ENCODE peak calls at places on chromosomes 13 and 19, in eight cellular contexts. W is CD4-positive, alpha-beta memory T cell; Q is colonic mucosa; M is K562; D is ovary; H is tibial artery; P is prostate gland; S is H1. Z is an unnamed sample.

GRCh38 chr19:13036366-13036976 is 41.2 kb downstream of the NFIX start:
- DNase-seq in W (no peak), Q (peak; percentile 79), M (no peak), D (no peak), H (peak; percentile 92), P (no peak), S (no peak), Z (no peak)

GRCh38 chr19:14430712-14431111 is 2.4 kb upstream of the PKN1 start:
- DNase-seq in W (no peak), Q (no peak), M (no peak), D (no peak), H (no peak), P (no peak), S (no peak), Z (no peak)

GRCh38 chr19:2455481-2456300 is 1.1 kb downstream of the LMNB2 start:
- DNase-seq in W (peak; percentile 26), Q (peak; percentile 59), M (peak; percentile 74), D (peak; percentile 66), H (no peak), P (no peak), S (no peak), Z (peak; percentile 42)

GRCh38 chr19:41023193-41023592 is 32.1 kb downstream of the CYP2B6 start:
- DNase-seq in W (no peak), Q (no peak), M (no peak), D (no peak), H (no peak), P (no peak), S (no peak), Z (no peak)

GRCh38 chr13:34627905-34628682 is 314.0 kb upstream of the NBEA start:
- DNase-seq in W (no peak), Q (no peak), M (no peak), D (no peak), H (no peak), P (peak; percentile 12), S (no peak), Z (no peak)

GRCh38 chr13:113047587-113047986 is 58.0 kb upstream of the F7 start:
- DNase-seq in W (no peak), Q (no peak), M (no peak), D (no peak), H (no peak), P (no peak), S (no peak), Z (no peak)

GRCh38 chr19:29277107-29277506 is 64.2 kb upstream of the UQCRFS1 start:
- DNase-seq in W (peak; percentile 68), Q (no peak), M (no peak), D (no peak), H (no peak), P (no peak), S (no peak), Z (peak; percentile 31)

GRCh38 chr13:112859817-112860190 is 109.2 kb upstream of the MCF2L start:
- DNase-seq in W (no peak), Q (no peak), M (no peak), D (no peak), H (no peak), P (no peak), S (no peak), Z (no peak)

GRCh38 chr19:52270266-52270885 is 989 bp downstream of the ZNF766 start:
- DNase-seq in W (peak; percentile 24), Q (no peak), M (peak; percentile 26), D (no peak), H (no peak), P (no peak), S (no peak), Z (peak; percentile 11)

GRCh38 chr19:54541712-54542111 is 31.9 kb upstream of the LILRA2 start:
- DNase-seq in W (no peak), Q (no peak), M (no peak), D (no peak), H (no peak), P (no peak), S (no peak), Z (no peak)

GRCh38 chr19:46495789-46496099 is at the start of gene PNMA8B:
- DNase-seq in W (peak; percentile 44), Q (peak; percentile 26), M (peak; percentile 71), D (peak; percentile 85), H (peak; percentile 69), P (no peak), S (peak; percentile 78), Z (no peak)

GRCh38 chr13:113862191-113862765 is 1.6 kb downstream of the GAS6 start:
- DNase-seq in W (no peak), Q (peak; percentile 43), M (no peak), D (peak; percentile 41), H (peak; percentile 65), P (no peak), S (no peak), Z (no peak)

GRCh38 chr19:5128932-5129389 is 160.0 kb downstream of the KDM4B start:
- DNase-seq in W (no peak), Q (no peak), M (no peak), D (peak; percentile 82), H (peak; percentile 79), P (no peak), S (no peak), Z (no peak)

GRCh38 chr19:15198006-15198356 is 2.8 kb downstream of the NOTCH3 start:
- DNase-seq in W (no peak), Q (peak; percentile 38), M (no peak), D (no peak), H (peak; percentile 90), P (no peak), S (no peak), Z (no peak)

DNA sequence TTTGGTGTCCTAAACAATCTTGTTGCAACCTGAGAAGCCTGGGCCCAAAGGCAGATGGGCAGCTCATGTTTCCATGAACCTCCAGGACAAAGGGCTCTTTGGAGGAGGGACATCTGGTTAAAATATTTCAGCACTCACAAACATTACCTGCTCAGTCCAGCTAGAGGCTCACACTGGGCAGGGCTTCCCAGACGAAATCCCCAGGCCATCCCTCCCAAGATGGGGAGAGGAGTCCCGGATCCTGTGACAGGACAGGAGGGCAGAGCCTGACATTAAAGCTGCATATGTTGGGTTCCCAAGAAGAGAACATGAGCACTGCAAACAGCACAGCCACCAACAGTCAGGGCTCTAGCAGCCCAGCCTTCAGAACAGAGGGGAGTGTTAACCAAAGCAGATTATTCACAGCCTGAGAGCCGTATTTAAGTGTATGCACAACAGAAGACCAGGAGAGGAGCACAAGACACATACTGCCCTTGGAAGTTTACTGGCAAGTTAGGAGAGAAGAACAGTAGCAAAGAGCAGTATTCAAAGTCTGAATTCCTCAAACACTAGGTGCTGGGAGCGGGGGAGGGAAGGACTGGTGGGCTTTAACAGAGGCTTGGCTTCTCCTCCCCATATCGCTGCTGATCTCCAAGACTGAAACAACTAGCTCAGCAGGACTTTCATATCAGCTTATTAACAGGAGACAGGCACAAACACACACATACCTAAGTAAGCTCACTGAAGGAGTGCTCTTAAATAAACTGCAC is 12.4 kb downstream of the ATP7B start:
- DNase-seq in W (no peak), Q (no peak), M (no peak), D (no peak), H (no peak), P (no peak), S (no peak), Z (no peak)
- H3K27ac ChIP-seq in W (no peak overlapping the region), Q (no peak overlapping the region), M (peak overlapping the region; percentile 73), D (no peak overlapping the region), H (no peak overlapping the region), P (peak overlapping the region; percentile 74), S (no peak overlapping the region), Z (no peak overlapping the region)

GRCh38 chr13:106678646-106679045 is 110.7 kb upstream of the ARGLU1 start:
- DNase-seq in W (no peak), Q (no peak), M (no peak), D (no peak), H (no peak), P (no peak), S (no peak), Z (no peak)
- H3K4me1 ChIP-seq in W (no peaks in the 10 kb centered on the region), Q (no peaks in the 10 kb centered on the region), M (no peaks in the 10 kb centered on the region), D (peaks cover 1% of the 10 kb centered on the region), H (no peaks in the 10 kb centered on the region), P (no peaks in the 10 kb centered on the region), S (peaks cover 3% of the 10 kb centered on the region), Z (no peaks in the 10 kb centered on the region)

GRCh38 chr19:38032951-38033350 is 125.9 kb downstream of the SIPA1L3 start:
- DNase-seq in W (no peak), Q (no peak), M (no peak), D (no peak), H (no peak), P (no peak), S (no peak), Z (no peak)

GRCh38 chr19:38032151-38032550 is 125.1 kb downstream of the SIPA1L3 start:
- DNase-seq in W (no peak), Q (no peak), M (no peak), D (no peak), H (no peak), P (no peak), S (no peak), Z (no peak)

GRCh38 chr19:38028913-38029565 is 122.0 kb downstream of the SIPA1L3 start:
- DNase-seq in W (no peak), Q (no peak), M (no peak), D (no peak), H (no peak), P (no peak), S (no peak), Z (no peak)

GRCh38 chr19:38031423-38031770 is 124.4 kb downstream of the SIPA1L3 start:
- DNase-seq in W (no peak), Q (no peak), M (no peak), D (no peak), H (no peak), P (no peak), S (no peak), Z (no peak)

DNA sequence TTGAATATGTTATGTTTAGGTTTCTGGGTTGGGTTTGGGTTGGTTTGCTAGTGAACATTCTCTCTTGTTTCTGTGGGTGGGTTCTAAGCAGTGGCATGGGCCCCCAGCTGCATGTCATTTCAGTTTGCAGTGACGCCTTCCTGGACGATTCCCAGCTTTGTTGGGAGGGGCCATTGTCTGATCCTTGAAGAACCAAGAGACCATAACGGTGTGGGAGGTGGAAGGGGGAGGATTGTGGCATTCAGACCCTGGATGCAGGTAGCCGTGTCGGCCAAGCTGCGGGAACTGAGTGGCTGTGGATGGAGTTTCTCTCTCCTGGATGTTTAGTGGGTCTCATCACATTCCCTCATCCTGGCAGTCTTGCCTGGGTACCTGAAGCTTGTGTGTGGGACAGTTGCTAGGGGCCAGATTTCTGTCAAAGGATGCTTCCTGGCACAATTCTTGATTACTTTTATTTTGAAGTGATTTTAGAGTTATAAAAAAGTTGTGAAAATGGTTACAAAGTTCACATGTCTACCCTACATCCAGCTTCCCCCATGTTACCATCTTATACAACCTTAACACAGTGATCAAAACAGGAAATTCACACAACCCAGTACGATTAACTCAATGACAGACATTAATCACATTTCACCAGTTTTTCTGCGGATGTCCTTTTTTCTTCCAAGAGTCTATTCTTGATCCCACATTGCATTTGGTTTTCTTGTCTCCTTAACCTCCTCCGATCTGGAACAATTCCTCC is 123.8 kb downstream of the SIPA1L3 start:
- DNase-seq in W (no peak), Q (no peak), M (no peak), D (no peak), H (no peak), P (no peak), S (no peak), Z (no peak)
- H3K27ac ChIP-seq in W (no peak overlapping the region), Q (no peak overlapping the region), M (no peak overlapping the region), D (no peak overlapping the region), H (no peak overlapping the region), P (no peak overlapping the region), S (no peak overlapping the region), Z (no peak overlapping the region)

DNA sequence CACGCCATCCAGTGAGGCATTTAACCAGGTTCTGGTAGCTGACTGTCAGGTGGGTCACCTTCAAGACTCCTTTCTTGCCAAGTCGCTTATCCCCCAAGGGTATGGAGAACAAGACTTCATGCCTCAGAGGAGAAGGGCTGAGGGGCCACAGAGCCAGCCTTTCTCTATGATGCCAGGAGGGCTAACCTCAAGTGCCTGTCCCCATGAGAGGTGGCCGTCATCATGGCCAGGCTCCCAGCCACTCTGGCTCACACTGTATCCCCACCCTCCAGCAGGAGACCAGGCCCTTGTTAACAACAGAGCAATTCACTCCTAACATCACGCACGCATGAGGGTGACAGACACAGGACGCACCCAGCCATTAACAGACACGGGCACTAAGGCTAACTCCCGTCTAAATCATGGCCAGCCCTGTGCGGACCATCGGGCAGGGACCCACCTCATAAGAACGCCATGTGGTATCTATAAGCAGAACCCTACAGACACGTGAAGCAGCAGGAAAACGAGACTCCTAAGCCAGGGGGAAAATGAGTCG is 38.6 kb upstream of the ISYNA1 start:
- DNase-seq in W (no peak), Q (no peak), M (no peak), D (no peak), H (no peak), P (no peak), S (no peak), Z (no peak)
- H3K4me1 ChIP-seq in W (peaks cover 89% of the 10 kb centered on the region), Q (peaks cover 28% of the 10 kb centered on the region), M (peaks cover 59% of the 10 kb centered on the region), D (peaks cover 36% of the 10 kb centered on the region), H (peaks cover 83% of the 10 kb centered on the region), P (no peaks in the 10 kb centered on the region), S (no peaks in the 10 kb centered on the region), Z (peaks cover 56% of the 10 kb centered on the region)